ENCODE peak calls at places on chromosomes 12 and 14, in four cellular contexts. One of them, this sample, is unnamed.

GRCh38 chr12:75738486-75738885 is 227.1 kb upstream of the KRR1 start:
- DNase-seq in left ventricle myocardium inferior: no peak
- DNase-seq in HTR-8/SVneo: no peak
- DNase-seq in stimulated activated CD4-positive, alpha-beta T cell treated with anti-CD3 and anti-CD28 coated beads, Interleukin-15, amount 100 ng/mL, for 1 hour: peak
- DNase-seq in this sample: no peak

GRCh38 chr12:111580737-111581136 is 18.4 kb downstream of the ATXN2 start:
- DNase-seq in left ventricle myocardium inferior: no peak
- DNase-seq in HTR-8/SVneo: no peak
- DNase-seq in stimulated activated CD4-positive, alpha-beta T cell treated with anti-CD3 and anti-CD28 coated beads, Interleukin-15, amount 100 ng/mL, for 1 hour: no peak
- DNase-seq in this sample: no peak

GRCh38 chr12:128250091-128250490 is 16.9 kb upstream of the TMEM132C start:
- DNase-seq in left ventricle myocardium inferior: no peak
- DNase-seq in HTR-8/SVneo: no peak
- DNase-seq in stimulated activated CD4-positive, alpha-beta T cell treated with anti-CD3 and anti-CD28 coated beads, Interleukin-15, amount 100 ng/mL, for 1 hour: no peak
- DNase-seq in this sample: no peak

GRCh38 chr14:76432967-76433752 is 57.2 kb downstream of the ESRRB start:
- DNase-seq in left ventricle myocardium inferior: no peak
- DNase-seq in HTR-8/SVneo: no peak
- DNase-seq in stimulated activated CD4-positive, alpha-beta T cell treated with anti-CD3 and anti-CD28 coated beads, Interleukin-15, amount 100 ng/mL, for 1 hour: no peak
- DNase-seq in this sample: no peak

GRCh38 chr12:127145929-127146789 is 1120.8 kb upstream of the TMEM132C start:
- DNase-seq in left ventricle myocardium inferior: peak
- DNase-seq in HTR-8/SVneo: peak
- DNase-seq in stimulated activated CD4-positive, alpha-beta T cell treated with anti-CD3 and anti-CD28 coated beads, Interleukin-15, amount 100 ng/mL, for 1 hour: peak
- DNase-seq in this sample: no peak

GRCh38 chr12:16389594-16389993 is 42.1 kb downstream of the MGST1 start:
- DNase-seq in left ventricle myocardium inferior: no peak
- DNase-seq in HTR-8/SVneo: no peak
- DNase-seq in stimulated activated CD4-positive, alpha-beta T cell treated with anti-CD3 and anti-CD28 coated beads, Interleukin-15, amount 100 ng/mL, for 1 hour: no peak
- DNase-seq in this sample: no peak

GRCh38 chr12:71578694-71579258 is 84.9 kb downstream of the ZFC3H1 start:
- DNase-seq in left ventricle myocardium inferior: no peak
- DNase-seq in HTR-8/SVneo: no peak
- DNase-seq in stimulated activated CD4-positive, alpha-beta T cell treated with anti-CD3 and anti-CD28 coated beads, Interleukin-15, amount 100 ng/mL, for 1 hour: no peak
- DNase-seq in this sample: no peak

GRCh38 chr14:102590667-102591099 is 1.8 kb upstream of the RCOR1 start:
- DNase-seq in left ventricle myocardium inferior: no peak
- DNase-seq in HTR-8/SVneo: no peak
- DNase-seq in stimulated activated CD4-positive, alpha-beta T cell treated with anti-CD3 and anti-CD28 coated beads, Interleukin-15, amount 100 ng/mL, for 1 hour: no peak
- DNase-seq in this sample: no peak

GRCh38 chr14:54490448-54490805 is 1.6 kb upstream of the GMFB start:
- DNase-seq in left ventricle myocardium inferior: no peak
- DNase-seq in HTR-8/SVneo: no peak
- DNase-seq in stimulated activated CD4-positive, alpha-beta T cell treated with anti-CD3 and anti-CD28 coated beads, Interleukin-15, amount 100 ng/mL, for 1 hour: no peak
- DNase-seq in this sample: no peak

GRCh38 chr14:83133986-83134664 is 1600.5 kb upstream of the SEL1L start:
- DNase-seq in left ventricle myocardium inferior: no peak
- DNase-seq in HTR-8/SVneo: no peak
- DNase-seq in stimulated activated CD4-positive, alpha-beta T cell treated with anti-CD3 and anti-CD28 coated beads, Interleukin-15, amount 100 ng/mL, for 1 hour: no peak
- DNase-seq in this sample: no peak

GRCh38 chr14:26993541-26993940 is 395.7 kb upstream of the NOVA1 start:
- DNase-seq in left ventricle myocardium inferior: no peak
- DNase-seq in HTR-8/SVneo: no peak
- DNase-seq in stimulated activated CD4-positive, alpha-beta T cell treated with anti-CD3 and anti-CD28 coated beads, Interleukin-15, amount 100 ng/mL, for 1 hour: no peak
- DNase-seq in this sample: no peak

GRCh38 chr12:15212877-15213276 is 8.3 kb downstream of the RERG start:
- DNase-seq in left ventricle myocardium inferior: no peak
- DNase-seq in HTR-8/SVneo: no peak
- DNase-seq in stimulated activated CD4-positive, alpha-beta T cell treated with anti-CD3 and anti-CD28 coated beads, Interleukin-15, amount 100 ng/mL, for 1 hour: no peak
- DNase-seq in this sample: no peak

GRCh38 chr14:77088219-77088618 is 9.8 kb upstream of the CIPC start:
- DNase-seq in left ventricle myocardium inferior: no peak
- DNase-seq in HTR-8/SVneo: no peak
- DNase-seq in stimulated activated CD4-positive, alpha-beta T cell treated with anti-CD3 and anti-CD28 coated beads, Interleukin-15, amount 100 ng/mL, for 1 hour: no peak
- DNase-seq in this sample: no peak

GRCh38 chr12:66196806-66197205 is 7.8 kb downstream of the IRAK3 start:
- DNase-seq in left ventricle myocardium inferior: no peak
- DNase-seq in HTR-8/SVneo: no peak
- DNase-seq in stimulated activated CD4-positive, alpha-beta T cell treated with anti-CD3 and anti-CD28 coated beads, Interleukin-15, amount 100 ng/mL, for 1 hour: no peak
- DNase-seq in this sample: no peak

GRCh38 chr12:116813271-116814041 is 67.8 kb downstream of the HRK start:
- DNase-seq in left ventricle myocardium inferior: no peak
- DNase-seq in HTR-8/SVneo: no peak
- DNase-seq in stimulated activated CD4-positive, alpha-beta T cell treated with anti-CD3 and anti-CD28 coated beads, Interleukin-15, amount 100 ng/mL, for 1 hour: no peak
- DNase-seq in this sample: no peak

GRCh38 chr14:100438678-100439592 is 115.8 kb downstream of the SLC25A47 start:
- DNase-seq in left ventricle myocardium inferior: no peak
- DNase-seq in HTR-8/SVneo: peak
- DNase-seq in stimulated activated CD4-positive, alpha-beta T cell treated with anti-CD3 and anti-CD28 coated beads, Interleukin-15, amount 100 ng/mL, for 1 hour: peak
- DNase-seq in this sample: no peak

GRCh38 chr14:77186911-77187648 is 5.5 kb downstream of the TMEM63C start:
- DNase-seq in left ventricle myocardium inferior: no peak
- DNase-seq in HTR-8/SVneo: no peak
- DNase-seq in stimulated activated CD4-positive, alpha-beta T cell treated with anti-CD3 and anti-CD28 coated beads, Interleukin-15, amount 100 ng/mL, for 1 hour: no peak
- DNase-seq in this sample: no peak

GRCh38 chr12:65695077-65695865 is 129.0 kb upstream of the HMGA2 start:
- DNase-seq in left ventricle myocardium inferior: no peak
- DNase-seq in HTR-8/SVneo: peak
- DNase-seq in stimulated activated CD4-positive, alpha-beta T cell treated with anti-CD3 and anti-CD28 coated beads, Interleukin-15, amount 100 ng/mL, for 1 hour: no peak
- DNase-seq in this sample: no peak

GRCh38 chr12:132672678-132673077 is 14.5 kb downstream of the POLE start:
- DNase-seq in left ventricle myocardium inferior: no peak
- DNase-seq in HTR-8/SVneo: no peak
- DNase-seq in stimulated activated CD4-positive, alpha-beta T cell treated with anti-CD3 and anti-CD28 coated beads, Interleukin-15, amount 100 ng/mL, for 1 hour: no peak
- DNase-seq in this sample: no peak

GRCh38 chr14:35285168-35285990 is 6.8 kb upstream of the PSMA6 start:
- DNase-seq in left ventricle myocardium inferior: no peak
- DNase-seq in HTR-8/SVneo: no peak
- DNase-seq in stimulated activated CD4-positive, alpha-beta T cell treated with anti-CD3 and anti-CD28 coated beads, Interleukin-15, amount 100 ng/mL, for 1 hour: no peak
- DNase-seq in this sample: peak

GRCh38 chr12:11553871-11554533 is 95.5 kb upstream of the ETV6 start:
- DNase-seq in left ventricle myocardium inferior: no peak
- DNase-seq in HTR-8/SVneo: peak
- DNase-seq in stimulated activated CD4-positive, alpha-beta T cell treated with anti-CD3 and anti-CD28 coated beads, Interleukin-15, amount 100 ng/mL, for 1 hour: no peak
- DNase-seq in this sample: peak

GRCh38 chr14:63045234-63045611 is at the start of gene KCNH5:
- DNase-seq in left ventricle myocardium inferior: peak
- DNase-seq in HTR-8/SVneo: peak
- DNase-seq in stimulated activated CD4-positive, alpha-beta T cell treated with anti-CD3 and anti-CD28 coated beads, Interleukin-15, amount 100 ng/mL, for 1 hour: no peak
- DNase-seq in this sample: no peak

GRCh38 chr12:72747460-72747859 is 475.3 kb downstream of the TRHDE start:
- DNase-seq in left ventricle myocardium inferior: no peak
- DNase-seq in HTR-8/SVneo: no peak
- DNase-seq in stimulated activated CD4-positive, alpha-beta T cell treated with anti-CD3 and anti-CD28 coated beads, Interleukin-15, amount 100 ng/mL, for 1 hour: no peak
- DNase-seq in this sample: no peak

GRCh38 chr14:71380271-71380670 is 473.0 kb downstream of the PCNX1 start:
- DNase-seq in left ventricle myocardium inferior: no peak
- DNase-seq in HTR-8/SVneo: no peak
- DNase-seq in stimulated activated CD4-positive, alpha-beta T cell treated with anti-CD3 and anti-CD28 coated beads, Interleukin-15, amount 100 ng/mL, for 1 hour: no peak
- DNase-seq in this sample: no peak

GRCh38 chr14:72545411-72546311 is 348.2 kb downstream of the DPF3 start:
- DNase-seq in left ventricle myocardium inferior: no peak
- DNase-seq in HTR-8/SVneo: no peak
- DNase-seq in stimulated activated CD4-positive, alpha-beta T cell treated with anti-CD3 and anti-CD28 coated beads, Interleukin-15, amount 100 ng/mL, for 1 hour: no peak
- DNase-seq in this sample: no peak

This sample was measured in Jurkat, Clone E6-1.